ENCODE peak calls at places on chromosomes 16 and 17, in six cellular contexts. One of them, this sample, is unnamed.

GRCh38 chr17:76405607-76405966 is 21.2 kb downstream of the SPHK1 start:
- DNase-seq in H1: no peak
- DNase-seq in HepG2: no peak
- DNase-seq in K562: peak
- DNase-seq in GM12891: no peak
- DNase-seq in GM12878: no peak
- DNase-seq in this sample: no peak

GRCh38 chr16:85239239-85239638 is 127.0 kb upstream of the CIBAR2 start:
- DNase-seq in H1: no peak
- DNase-seq in HepG2: no peak
- DNase-seq in K562: no peak
- DNase-seq in GM12891: no peak
- DNase-seq in GM12878: no peak
- DNase-seq in this sample: no peak

GRCh38 chr16:85648070-85648714 is 35.1 kb downstream of the GSE1 start:
- DNase-seq in H1: no peak
- DNase-seq in HepG2: no peak
- DNase-seq in K562: no peak
- DNase-seq in GM12891: no peak
- DNase-seq in GM12878: no peak
- DNase-seq in this sample: no peak

GRCh38 chr17:77781536-77781935 is 177.0 kb upstream of the TNRC6C start:
- DNase-seq in H1: no peak
- DNase-seq in HepG2: no peak
- DNase-seq in K562: no peak
- DNase-seq in GM12891: no peak
- DNase-seq in GM12878: no peak
- DNase-seq in this sample: no peak

GRCh38 chr17:75897076-75898019 is 597 bp upstream of the TRIM65 start:
- DNase-seq in H1: no peak
- DNase-seq in HepG2: no peak
- DNase-seq in K562: no peak
- DNase-seq in GM12891: no peak
- DNase-seq in GM12878: no peak
- DNase-seq in this sample: no peak

GRCh38 chr16:25012525-25012991 is 2.6 kb downstream of the ARHGAP17 start:
- DNase-seq in H1: no peak
- DNase-seq in HepG2: no peak
- DNase-seq in K562: no peak
- DNase-seq in GM12891: no peak
- DNase-seq in GM12878: no peak
- DNase-seq in this sample: no peak

GRCh38 chr16:47848481-47849109 is 307.2 kb downstream of the ABCC12 start:
- DNase-seq in H1: peak
- DNase-seq in HepG2: no peak
- DNase-seq in K562: no peak
- DNase-seq in GM12891: no peak
- DNase-seq in GM12878: no peak
- DNase-seq in this sample: no peak

GRCh38 chr16:80367037-80367658 is 173.6 kb upstream of the DYNLRB2 start:
- DNase-seq in H1: no peak
- DNase-seq in HepG2: no peak
- DNase-seq in K562: no peak
- DNase-seq in GM12891: no peak
- DNase-seq in GM12878: no peak
- DNase-seq in this sample: no peak

GRCh38 chr16:51888534-51888933 is 658.4 kb downstream of the TOX3 start:
- DNase-seq in H1: no peak
- DNase-seq in HepG2: no peak
- DNase-seq in K562: no peak
- DNase-seq in GM12891: no peak
- DNase-seq in GM12878: no peak
- DNase-seq in this sample: no peak

GRCh38 chr17:77392376-77393273 is 251.9 kb downstream of the SEC14L1 start:
- DNase-seq in H1: peak
- DNase-seq in HepG2: peak
- DNase-seq in K562: peak
- DNase-seq in GM12891: no peak
- DNase-seq in GM12878: no peak
- DNase-seq in this sample: no peak

GRCh38 chr16:30723725-30724355 is 24.4 kb upstream of the PHKG2 start:
- DNase-seq in H1: no peak
- DNase-seq in HepG2: no peak
- DNase-seq in K562: no peak
- DNase-seq in GM12891: no peak
- DNase-seq in GM12878: no peak
- DNase-seq in this sample: no peak

GRCh38 chr17:60065136-60065535 is 13.6 kb downstream of the HEATR6 start:
- DNase-seq in H1: no peak
- DNase-seq in HepG2: no peak
- DNase-seq in K562: no peak
- DNase-seq in GM12891: no peak
- DNase-seq in GM12878: no peak
- DNase-seq in this sample: no peak

GRCh38 chr17:9905902-9906301 is 831 bp upstream of the RCVRN start:
- DNase-seq in H1: no peak
- DNase-seq in HepG2: peak
- DNase-seq in K562: peak
- DNase-seq in GM12891: peak
- DNase-seq in GM12878: no peak
- DNase-seq in this sample: peak

GRCh38 chr16:90078594-90078895 is 1.4 kb upstream of the PRDM7 start:
- DNase-seq in H1: no peak
- DNase-seq in HepG2: no peak
- DNase-seq in K562: no peak
- DNase-seq in GM12891: no peak
- DNase-seq in GM12878: no peak
- DNase-seq in this sample: no peak

GRCh38 chr17:50477976-50478375 is 684 bp upstream of the RSAD1 start:
- DNase-seq in H1: no peak
- DNase-seq in HepG2: no peak
- DNase-seq in K562: no peak
- DNase-seq in GM12891: no peak
- DNase-seq in GM12878: no peak
- DNase-seq in this sample: no peak

DNA sequence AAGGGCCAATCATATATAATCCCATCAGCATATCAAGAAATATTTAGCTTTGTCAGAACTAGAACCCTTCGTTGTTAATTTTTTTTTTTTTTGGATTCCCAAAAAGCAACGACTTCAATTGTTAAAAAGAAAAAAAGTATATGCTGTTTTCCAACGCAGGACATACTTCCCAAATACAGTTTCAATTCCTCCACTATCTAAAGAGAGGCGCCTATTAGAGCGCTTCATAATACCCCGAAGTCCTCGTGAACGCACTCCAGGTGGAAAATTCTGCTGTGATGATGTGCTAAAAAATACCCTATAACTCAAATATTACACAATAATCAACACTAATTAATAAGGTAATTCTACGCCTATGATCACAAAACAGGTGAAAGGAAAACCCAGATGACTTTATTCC is 20.8 kb downstream of the GNA13 start:
- DNase-seq in H1: no peak
- DNase-seq in HepG2: no peak
- DNase-seq in K562: no peak
- DNase-seq in GM12891: no peak
- DNase-seq in GM12878: no peak
- DNase-seq in this sample: no peak
- TF ChIP-seq POLR2A in H1: no peak
- TF ChIP-seq POLR2A in HepG2: no peak
- TF ChIP-seq POLR2A in K562: no peak
- TF ChIP-seq POLR2A in GM12891: no peak
- TF ChIP-seq POLR2A in GM12878: no peak
- TF ChIP-seq POLR2A in this sample: no peak

DNA sequence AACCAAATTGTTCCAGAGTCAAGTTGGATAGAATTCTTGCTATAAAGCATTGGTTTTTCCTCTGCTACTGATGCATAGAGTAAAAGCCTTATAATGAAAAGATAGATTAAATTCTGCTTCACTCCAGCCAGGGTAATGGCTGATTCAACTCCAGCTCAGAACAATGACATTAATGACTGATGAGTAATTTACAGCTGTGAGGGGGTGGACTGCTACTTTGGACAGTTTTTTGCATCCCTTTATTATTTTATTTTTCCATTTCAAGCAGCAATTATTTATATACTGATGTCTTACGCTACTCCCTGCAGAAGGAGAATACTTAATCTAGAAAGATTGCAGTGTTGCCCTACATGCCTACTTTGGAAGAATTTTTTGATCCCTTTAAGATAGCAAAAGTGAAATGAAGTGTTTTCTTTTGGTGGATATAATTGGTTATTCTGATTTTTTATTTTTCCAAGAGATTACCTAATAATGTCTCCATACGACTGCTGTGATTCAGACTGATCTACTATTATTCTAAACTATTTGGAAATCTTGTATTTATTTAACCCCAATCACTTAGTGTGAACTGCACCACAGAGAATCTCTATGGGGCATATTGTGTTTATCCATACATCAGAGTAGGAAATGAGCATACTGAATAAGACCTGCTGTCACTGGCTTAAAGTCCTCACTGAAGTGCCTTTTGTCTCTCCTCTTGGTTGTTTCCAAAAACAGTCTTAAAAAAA is 149.5 kb downstream of the TRIM37 start:
- DNase-seq in H1: no peak
- DNase-seq in HepG2: peak
- DNase-seq in K562: no peak
- DNase-seq in GM12891: no peak
- DNase-seq in GM12878: no peak
- DNase-seq in this sample: no peak
- TF ChIP-seq TAF1 in H1: no peak
- TF ChIP-seq TAF1 in HepG2: no peak
- TF ChIP-seq TAF1 in K562: no peak
- TF ChIP-seq TAF1 in GM12891: no peak
- TF ChIP-seq TAF1 in GM12878: no peak
- TF ChIP-seq TAF1 in this sample: no peak

DNA sequence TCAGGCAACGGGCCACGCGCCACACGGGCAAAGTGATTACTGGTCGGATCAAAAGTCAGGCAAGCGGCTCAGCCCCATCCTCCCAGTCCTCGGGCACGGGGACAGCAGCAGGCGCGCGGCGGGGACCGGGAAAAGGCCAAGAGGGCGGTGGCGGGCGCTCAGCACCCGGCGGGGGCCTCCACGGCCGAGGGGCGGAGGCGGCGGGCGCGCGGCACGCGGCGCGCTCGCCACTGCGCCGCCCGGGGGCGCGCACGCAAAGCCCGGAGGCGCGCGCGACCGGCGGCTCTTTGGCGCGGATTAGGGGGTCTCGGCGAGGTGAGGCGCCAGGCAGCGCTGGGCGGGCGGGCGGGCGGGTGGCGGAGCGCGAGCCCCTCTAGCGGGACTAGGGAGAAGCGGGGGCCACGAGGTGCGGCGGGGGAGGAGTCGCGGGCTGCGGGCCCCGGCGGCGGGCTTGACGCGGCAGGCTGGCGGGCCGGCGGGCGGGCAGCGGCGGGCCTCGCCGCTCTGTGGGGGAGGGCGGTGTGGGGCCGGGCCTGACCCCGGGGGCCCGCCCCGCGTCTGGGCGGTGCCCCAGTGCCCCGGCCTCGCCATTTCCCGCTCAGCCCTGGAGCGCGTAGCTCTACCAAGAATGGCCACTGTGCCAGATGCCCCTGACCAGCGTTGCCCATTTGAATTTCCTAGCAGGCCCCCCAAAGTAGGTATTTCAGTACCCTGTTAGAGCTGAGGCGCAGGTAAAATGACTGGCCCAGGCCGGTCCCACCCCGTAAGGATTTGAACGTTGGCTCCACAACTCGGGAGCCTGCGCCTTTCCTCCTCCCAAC is at the start of the genes ACACA and TADA2A:
- DNase-seq in H1: peak
- DNase-seq in HepG2: peak
- DNase-seq in K562: peak
- DNase-seq in GM12891: peak
- DNase-seq in GM12878: no peak
- DNase-seq in this sample: peak
- TF ChIP-seq POLR2A in H1: peak
- TF ChIP-seq POLR2A in HepG2: peak
- TF ChIP-seq POLR2A in K562: peak
- TF ChIP-seq POLR2A in GM12891: peak
- TF ChIP-seq POLR2A in GM12878: peak
- TF ChIP-seq POLR2A in this sample: peak

GRCh38 chr16:28146536-28146935 is 65.2 kb downstream of the XPO6 start:
- DNase-seq in H1: no peak
- DNase-seq in HepG2: no peak
- DNase-seq in K562: no peak
- DNase-seq in GM12891: no peak
- DNase-seq in GM12878: no peak
- DNase-seq in this sample: no peak

GRCh38 chr16:28151180-28151579 is 60.6 kb downstream of the XPO6 start:
- DNase-seq in H1: no peak
- DNase-seq in HepG2: no peak
- DNase-seq in K562: no peak
- DNase-seq in GM12891: no peak
- DNase-seq in GM12878: no peak
- DNase-seq in this sample: no peak

GRCh38 chr16:28149016-28149888 is 62.5 kb downstream of the XPO6 start:
- DNase-seq in H1: no peak
- DNase-seq in HepG2: no peak
- DNase-seq in K562: no peak
- DNase-seq in GM12891: no peak
- DNase-seq in GM12878: no peak
- DNase-seq in this sample: no peak
- TF ChIP-seq TAF1 in H1: no peak
- TF ChIP-seq TAF1 in HepG2: no peak
- TF ChIP-seq TAF1 in K562: no peak
- TF ChIP-seq TAF1 in GM12891: no peak
- TF ChIP-seq TAF1 in GM12878: no peak
- TF ChIP-seq TAF1 in this sample: no peak

This sample was measured in GM12892.